ENCODE peak calls at places on chromosomes 7 and 10, in seven cellular contexts. One of them, this sample, is unnamed.

GRCh38 chr7:71625534-71625933 is 493.6 kb downstream of the GALNT17 start:
- DNase-seq in Caki2: no peak
- DNase-seq in NCI-H1048: no peak
- DNase-seq in activated effector memory CD4-positive, alpha-beta T cell treated with anti-CD3 and anti-CD28 coated beads, Interleukin-2, amount 50 U/mL, for 16 hours: no peak
- DNase-seq in Calu3: no peak
- DNase-seq in mesenchymal stem cell: no peak
- DNase-seq in PC-9: no peak
- DNase-seq in this sample: no peak

GRCh38 chr7:100483728-100484635 is at the start of gene NYAP1:
- DNase-seq in PC-9: peak; percentile 64
- DNase-seq in mesenchymal stem cell: peak; percentile 60
- DNase-seq in Caki2: peak; percentile 36
- DNase-seq in NCI-H1048: peak; percentile 15
- DNase-seq in Calu3: peak; percentile 32
- DNase-seq in activated effector memory CD4-positive, alpha-beta T cell treated with anti-CD3 and anti-CD28 coated beads, Interleukin-2, amount 50 U/mL, for 16 hours: peak; percentile 81
- DNase-seq in this sample: peak; percentile 8

GRCh38 chr7:90412458-90413184 is 9.4 kb downstream of the CLDN12 start:
- DNase-seq in Caki2: no peak
- DNase-seq in Calu3: peak; percentile 66
- DNase-seq in PC-9: peak; percentile 12
- DNase-seq in NCI-H1048: no peak
- DNase-seq in activated effector memory CD4-positive, alpha-beta T cell treated with anti-CD3 and anti-CD28 coated beads, Interleukin-2, amount 50 U/mL, for 16 hours: no peak
- DNase-seq in mesenchymal stem cell: no peak
- DNase-seq in this sample: no peak

GRCh38 chr7:38105874-38106483 is 72.1 kb upstream of the STARD3NL start:
- DNase-seq in Calu3: peak; percentile 22
- DNase-seq in mesenchymal stem cell: peak; percentile 51
- DNase-seq in PC-9: no peak
- DNase-seq in NCI-H1048: peak; percentile 1
- DNase-seq in activated effector memory CD4-positive, alpha-beta T cell treated with anti-CD3 and anti-CD28 coated beads, Interleukin-2, amount 50 U/mL, for 16 hours: no peak
- DNase-seq in Caki2: peak; percentile 38
- DNase-seq in this sample: peak; percentile 79

GRCh38 chr7:151432658-151433521 is 7.1 kb downstream of the CRYGN start:
- DNase-seq in NCI-H1048: no peak
- DNase-seq in Calu3: no peak
- DNase-seq in mesenchymal stem cell: no peak
- DNase-seq in PC-9: no peak
- DNase-seq in activated effector memory CD4-positive, alpha-beta T cell treated with anti-CD3 and anti-CD28 coated beads, Interleukin-2, amount 50 U/mL, for 16 hours: peak; percentile 82
- DNase-seq in Caki2: no peak
- DNase-seq in this sample: no peak

GRCh38 chr7:129797224-129797789 is 155.5 kb downstream of the UBE2H start:
- DNase-seq in Caki2: no peak
- DNase-seq in PC-9: no peak
- DNase-seq in NCI-H1048: no peak
- DNase-seq in mesenchymal stem cell: no peak
- DNase-seq in activated effector memory CD4-positive, alpha-beta T cell treated with anti-CD3 and anti-CD28 coated beads, Interleukin-2, amount 50 U/mL, for 16 hours: no peak
- DNase-seq in Calu3: no peak
- DNase-seq in this sample: no peak

GRCh38 chr10:27143686-27144085 is 10.5 kb downstream of the YME1L1 start:
- DNase-seq in Caki2: no peak
- DNase-seq in mesenchymal stem cell: no peak
- DNase-seq in activated effector memory CD4-positive, alpha-beta T cell treated with anti-CD3 and anti-CD28 coated beads, Interleukin-2, amount 50 U/mL, for 16 hours: no peak
- DNase-seq in NCI-H1048: no peak
- DNase-seq in PC-9: no peak
- DNase-seq in Calu3: no peak
- DNase-seq in this sample: peak; percentile 7

GRCh38 chr10:91006001-91006751 is 85.3 kb upstream of the ANKRD1 start:
- DNase-seq in NCI-H1048: peak; percentile 23
- DNase-seq in Caki2: peak; percentile 40
- DNase-seq in mesenchymal stem cell: peak; percentile 75
- DNase-seq in activated effector memory CD4-positive, alpha-beta T cell treated with anti-CD3 and anti-CD28 coated beads, Interleukin-2, amount 50 U/mL, for 16 hours: peak; percentile 84
- DNase-seq in PC-9: peak; percentile 35
- DNase-seq in Calu3: peak; percentile 66
- DNase-seq in this sample: peak; percentile 19

GRCh38 chr10:112006831-112007230 is 176.7 kb downstream of the GPAM start:
- DNase-seq in NCI-H1048: no peak
- DNase-seq in activated effector memory CD4-positive, alpha-beta T cell treated with anti-CD3 and anti-CD28 coated beads, Interleukin-2, amount 50 U/mL, for 16 hours: no peak
- DNase-seq in Calu3: no peak
- DNase-seq in Caki2: no peak
- DNase-seq in mesenchymal stem cell: no peak
- DNase-seq in PC-9: no peak
- DNase-seq in this sample: no peak

GRCh38 chr7:118626739-118627138 is 402.2 kb downstream of the ANKRD7 start:
- DNase-seq in mesenchymal stem cell: no peak
- DNase-seq in NCI-H1048: no peak
- DNase-seq in Caki2: no peak
- DNase-seq in activated effector memory CD4-positive, alpha-beta T cell treated with anti-CD3 and anti-CD28 coated beads, Interleukin-2, amount 50 U/mL, for 16 hours: no peak
- DNase-seq in PC-9: no peak
- DNase-seq in Calu3: no peak
- DNase-seq in this sample: no peak

GRCh38 chr7:5279734-5280133 is 3.0 kb upstream of the SLC29A4 start:
- DNase-seq in activated effector memory CD4-positive, alpha-beta T cell treated with anti-CD3 and anti-CD28 coated beads, Interleukin-2, amount 50 U/mL, for 16 hours: no peak
- DNase-seq in Caki2: no peak
- DNase-seq in Calu3: no peak
- DNase-seq in PC-9: no peak
- DNase-seq in mesenchymal stem cell: no peak
- DNase-seq in NCI-H1048: no peak
- DNase-seq in this sample: no peak

GRCh38 chr10:77359287-77359691 is 278.3 kb downstream of the KCNMA1 start:
- DNase-seq in NCI-H1048: no peak
- DNase-seq in Caki2: no peak
- DNase-seq in PC-9: no peak
- DNase-seq in mesenchymal stem cell: no peak
- DNase-seq in Calu3: no peak
- DNase-seq in activated effector memory CD4-positive, alpha-beta T cell treated with anti-CD3 and anti-CD28 coated beads, Interleukin-2, amount 50 U/mL, for 16 hours: no peak
- DNase-seq in this sample: no peak

GRCh38 chr10:95395947-95396449 is 105.2 kb upstream of the PDLIM1 start:
- DNase-seq in Calu3: no peak
- DNase-seq in Caki2: peak; percentile 33
- DNase-seq in activated effector memory CD4-positive, alpha-beta T cell treated with anti-CD3 and anti-CD28 coated beads, Interleukin-2, amount 50 U/mL, for 16 hours: no peak
- DNase-seq in PC-9: no peak
- DNase-seq in NCI-H1048: no peak
- DNase-seq in mesenchymal stem cell: no peak
- DNase-seq in this sample: no peak

GRCh38 chr10:72272689-72273409 is 875 bp upstream of the DDIT4 start:
- DNase-seq in activated effector memory CD4-positive, alpha-beta T cell treated with anti-CD3 and anti-CD28 coated beads, Interleukin-2, amount 50 U/mL, for 16 hours: peak; percentile 76
- DNase-seq in Caki2: peak; percentile 92
- DNase-seq in mesenchymal stem cell: peak; percentile 99
- DNase-seq in NCI-H1048: peak; percentile 36
- DNase-seq in Calu3: peak; percentile 92
- DNase-seq in PC-9: peak; percentile 93
- DNase-seq in this sample: peak; percentile 84

GRCh38 chr10:75762436-75762802 is 331.0 kb downstream of the LRMDA start:
- DNase-seq in mesenchymal stem cell: no peak
- DNase-seq in PC-9: no peak
- DNase-seq in Calu3: no peak
- DNase-seq in activated effector memory CD4-positive, alpha-beta T cell treated with anti-CD3 and anti-CD28 coated beads, Interleukin-2, amount 50 U/mL, for 16 hours: no peak
- DNase-seq in NCI-H1048: no peak
- DNase-seq in Caki2: no peak
- DNase-seq in this sample: no peak

GRCh38 chr7:22728416-22729029 is 1.5 kb downstream of the IL6 start:
- DNase-seq in Calu3: peak; percentile 51
- DNase-seq in Caki2: peak; percentile 64
- DNase-seq in PC-9: peak; percentile 47
- DNase-seq in activated effector memory CD4-positive, alpha-beta T cell treated with anti-CD3 and anti-CD28 coated beads, Interleukin-2, amount 50 U/mL, for 16 hours: no peak
- DNase-seq in NCI-H1048: no peak
- DNase-seq in mesenchymal stem cell: peak; percentile 68
- DNase-seq in this sample: peak; percentile 70

This sample was measured in kidney glomerular epithelial cell.